ENCODE peak calls at places on chromosome 5, in eight cellular contexts. Y is nephron progenitor cell; C is brain microvascular endothelial cell; K is retina; H is activated T-helper 1 cell treated with Interleukin-2 at 50 U/mL for 16 hours; W is erythroblast; J is GM20000; D is stimulated activated naive CD4-positive, alpha-beta T cell. B is an unnamed sample.

GRCh38 chr5:81121836-81122235 is 111.3 kb upstream of the CKMT2 start:
- DNase-seq in Y (no peak), C (no peak), K (peak; percentile 19), H (no peak), W (no peak), J (no peak), D (no peak), B (no peak)

GRCh38 chr5:3429962-3430361 is 165.7 kb upstream of the IRX1 start:
- DNase-seq in Y (no peak), C (no peak), K (no peak), H (no peak), W (no peak), J (no peak), D (no peak), B (no peak)

GRCh38 chr5:163569284-163569683 is 63.9 kb downstream of the MAT2B start:
- DNase-seq in Y (no peak), C (no peak), K (peak; percentile 28), H (no peak), W (no peak), J (no peak), D (no peak), B (no peak)

GRCh38 chr5:107391787-107392186 is 278.9 kb downstream of the EFNA5 start:
- DNase-seq in Y (no peak), C (no peak), K (no peak), H (no peak), W (no peak), J (no peak), D (no peak), B (no peak)

GRCh38 chr5:174910245-174910737 is 185.9 kb downstream of the MSX2 start:
- DNase-seq in Y (peak; percentile 85), C (peak; percentile 37), K (peak; percentile 89), H (peak; percentile 26), W (peak; percentile 64), J (peak; percentile 79), D (peak; percentile 10), B (peak; percentile 74)

GRCh38 chr5:145203193-145203592 is 631.9 kb downstream of the PRELID2 start:
- DNase-seq in Y (no peak), C (peak; percentile 36), K (no peak), H (no peak), W (no peak), J (no peak), D (no peak), B (no peak)

GRCh38 chr5:73378070-73378469 is 70.5 kb downstream of the FOXD1 start:
- DNase-seq in Y (no peak), C (no peak), K (no peak), H (no peak), W (no peak), J (no peak), D (no peak), B (no peak)

GRCh38 chr5:178786424-178786823 is 56.0 kb upstream of the ZNF354A start:
- DNase-seq in Y (no peak), C (no peak), K (no peak), H (no peak), W (no peak), J (no peak), D (no peak), B (no peak)

GRCh38 chr5:142006363-142007236 is 6.2 kb downstream of the GNPDA1 start:
- DNase-seq in Y (no peak), C (no peak), K (no peak), H (no peak), W (no peak), J (no peak), D (peak; percentile 64), B (no peak)

GRCh38 chr5:135194126-135194488 is 160.1 kb upstream of the PITX1 start:
- DNase-seq in Y (no peak), C (no peak), K (no peak), H (no peak), W (no peak), J (no peak), D (no peak), B (no peak)

GRCh38 chr5:128551476-128551875 is 13.4 kb upstream of the FBN2 start:
- DNase-seq in Y (no peak), C (no peak), K (no peak), H (no peak), W (no peak), J (no peak), D (no peak), B (no peak)

GRCh38 chr5:83035373-83036170 is 41.6 kb downstream of the TMEM167A start:
- DNase-seq in Y (no peak), C (no peak), K (peak; percentile 73), H (no peak), W (no peak), J (no peak), D (no peak), B (no peak)

GRCh38 chr5:57559110-57559635 is 76.6 kb upstream of the ACTBL2 start:
- DNase-seq in Y (no peak), C (no peak), K (no peak), H (no peak), W (no peak), J (no peak), D (no peak), B (no peak)

GRCh38 chr5:173573126-173573960 is 43.1 kb downstream of the BOD1 start:
- DNase-seq in Y (peak; percentile 88), C (peak; percentile 44), K (peak; percentile 94), H (peak; percentile 46), W (peak; percentile 70), J (peak; percentile 78), D (peak; percentile 53), B (peak; percentile 83)

GRCh38 chr5:11385901-11386293 is 518.3 kb downstream of the CTNND2 start:
- DNase-seq in Y (no peak), C (no peak), K (peak; percentile 44), H (no peak), W (no peak), J (no peak), D (no peak), B (no peak)

GRCh38 chr5:1007681-1008450 is 736 bp upstream of the NKD2 start:
- DNase-seq in Y (no peak), C (no peak), K (no peak), H (no peak), W (no peak), J (peak; percentile 39), D (no peak), B (no peak)

GRCh38 chr5:167511-167910 is 23.8 kb upstream of the LRRC14B start:
- DNase-seq in Y (no peak), C (no peak), K (no peak), H (no peak), W (no peak), J (no peak), D (no peak), B (no peak)

GRCh38 chr5:157449011-157449723 is 10.8 kb upstream of the NIPAL4 start:
- DNase-seq in Y (no peak), C (no peak), K (no peak), H (no peak), W (no peak), J (no peak), D (no peak), B (no peak)

B was measured in GM10248.